ENCODE peak calls at places on chromosomes 2 and 18, in four cellular contexts. Z is stomach, W is K562, G is vagina. O is an unnamed sample.

GRCh38 chr18:49751427-49752094 is 61.8 kb downstream of the ACAA2 start:
- DNase-seq in W (no peak), G (no peak), Z (no peak), O (peak)

GRCh38 chr2:159922563-159922962 is 124.6 kb upstream of the CD302 start:
- DNase-seq in Z (no peak), G (no peak), W (no peak), O (no peak)

GRCh38 chr18:13611616-13612110 is 114.7 kb downstream of the FAM210A start:
- DNase-seq in Z (no peak), W (no peak), G (no peak), O (peak)

GRCh38 chr2:31260870-31261269 is 26.9 kb downstream of the EHD3 start:
- DNase-seq in Z (no peak), W (no peak), G (no peak), O (no peak)

GRCh38 chr18:9965711-9966624 is 52.2 kb downstream of the VAPA start:
- DNase-seq in Z (no peak), W (no peak), G (no peak), O (no peak)

GRCh38 chr2:117336496-117336895 is 478.0 kb upstream of the DDX18 start:
- DNase-seq in G (no peak), W (no peak), Z (no peak), O (no peak)

GRCh38 chr2:207884127-207884526 is 114.4 kb upstream of the FZD5 start:
- DNase-seq in W (no peak), Z (no peak), G (no peak), O (no peak)

GRCh38 chr2:215880970-215881369 is 132.4 kb downstream of the MREG start:
- DNase-seq in Z (no peak), G (no peak), W (peak), O (no peak)

GRCh38 chr2:120735750-120736170 is at the start of gene GLI2:
- DNase-seq in Z (peak), W (peak), G (peak), O (peak)

GRCh38 chr2:180722551-180723239 is 257.7 kb upstream of the UBE2E3 start:
- DNase-seq in W (no peak), Z (no peak), G (no peak), O (no peak)

GRCh38 chr2:154740360-154740759 is 41.9 kb downstream of the KCNJ3 start:
- DNase-seq in G (no peak), W (no peak), Z (no peak), O (no peak)

GRCh38 chr2:235807347-235807746 is 313.5 kb downstream of the AGAP1 start:
- DNase-seq in Z (no peak), W (no peak), G (no peak), O (no peak)

GRCh38 chr18:10563886-10564285 is 38.1 kb downstream of the NAPG start:
- DNase-seq in W (no peak), G (no peak), Z (no peak), O (no peak)

GRCh38 chr2:121471571-121472464 is 58.9 kb upstream of the RNU4ATAC start:
- DNase-seq in G (no peak), W (no peak), Z (no peak), O (no peak)

GRCh38 chr2:106358081-106358480 is 110.1 kb downstream of the RGPD3 start:
- DNase-seq in Z (no peak), G (no peak), W (no peak), O (no peak)

GRCh38 chr2:29295843-29296242 is 180.6 kb downstream of the CLIP4 start:
- DNase-seq in G (no peak), Z (no peak), W (no peak), O (no peak)

GRCh38 chr18:61731169-61731568 is 161.6 kb downstream of the RNF152 start:
- DNase-seq in Z (no peak), G (no peak), W (no peak), O (no peak)

GRCh38 chr2:112162956-112163355 is 24.8 kb downstream of the FBLN7 start:
- DNase-seq in G (no peak), Z (no peak), W (no peak), O (no peak)

GRCh38 chr18:76565238-76566173 is 70.5 kb upstream of the ZNF516 start:
- DNase-seq in W (peak), G (no peak), Z (peak), O (peak)
- TF ChIP-seq POLR2AphosphoS5 in W (no peak), G (peak), Z (peak), O (peak)

GRCh38 chr18:52395146-52395852 is 55.3 kb downstream of the DCC start:
- DNase-seq in G (no peak), W (no peak), Z (no peak), O (no peak)

GRCh38 chr18:52392160-52392559 is 52.2 kb downstream of the DCC start:
- DNase-seq in Z (no peak), G (no peak), W (no peak), O (no peak)

GRCh38 chr18:52394602-52395001 is 54.6 kb downstream of the DCC start:
- DNase-seq in Z (no peak), G (no peak), W (no peak), O (no peak)
- H3K4me3 ChIP-seq in Z (no peak), G (no peak), W (no peak), O (no peak)

DNA sequence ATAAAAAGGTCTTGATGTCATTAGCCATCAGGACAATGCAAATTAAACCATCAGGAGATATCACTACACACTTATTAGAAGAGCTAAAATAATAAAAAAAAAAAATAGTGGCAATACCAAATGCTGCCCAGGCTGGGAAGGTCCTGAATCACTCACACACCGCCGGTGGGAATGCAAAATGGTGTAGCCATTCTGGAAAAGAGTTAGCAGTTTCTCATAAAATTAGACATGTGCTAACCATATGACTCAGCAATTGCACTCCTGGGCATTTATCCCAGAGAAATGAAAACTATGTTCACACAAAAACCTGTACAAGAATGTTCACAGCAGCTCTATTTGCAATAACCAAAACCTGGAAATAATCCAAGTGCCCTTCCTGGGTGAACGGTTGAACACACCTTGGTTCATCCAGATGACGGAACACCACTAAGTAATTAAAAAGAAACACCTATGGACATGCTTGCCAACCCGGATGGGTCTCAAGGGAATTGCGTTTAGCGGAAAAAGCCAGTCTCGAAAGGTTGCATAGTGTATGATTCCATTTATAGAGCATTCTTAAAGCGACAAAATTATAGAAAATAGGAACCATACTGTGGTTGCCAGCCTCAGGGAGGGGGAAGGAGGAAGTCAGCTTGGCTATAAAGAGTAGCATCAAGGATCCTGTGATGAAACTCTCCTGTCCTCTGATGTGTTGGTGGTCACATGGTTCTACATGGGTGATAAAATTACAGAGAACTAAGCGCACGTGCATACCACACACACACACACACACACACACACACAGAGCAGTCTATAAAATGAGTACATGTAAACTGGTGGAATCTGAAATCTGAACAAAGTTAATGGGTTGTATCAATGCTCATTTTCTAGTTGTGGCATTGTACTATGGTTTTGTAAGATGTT is 4.6 kb downstream of the MBP start:
- DNase-seq in Z (no peak), W (no peak), G (no peak), O (no peak)
- TF ChIP-seq POLR2A in Z (no peak), W (no peak), G (no peak), O (no peak)

GRCh38 chr2:85727798-85728197 is 26.0 kb upstream of the ATOH8 start:
- DNase-seq in W (no peak), G (no peak), Z (no peak), O (no peak)

GRCh38 chr2:85730686-85731085 is 23.1 kb upstream of the ATOH8 start:
- DNase-seq in W (no peak), G (no peak), Z (no peak), O (no peak)

GRCh38 chr2:85729825-85730510 is 23.8 kb upstream of the ATOH8 start:
- DNase-seq in W (no peak), Z (no peak), G (no peak), O (no peak)

GRCh38 chr2:85728883-85729824 is 24.6 kb upstream of the ATOH8 start:
- DNase-seq in W (peak), G (no peak), Z (peak), O (peak)

GRCh38 chr2:85728342-85728741 is 25.4 kb upstream of the ATOH8 start:
- DNase-seq in W (no peak), G (no peak), Z (no peak), O (no peak)
- TF ChIP-seq POLR2AphosphoS5 in W (no peak), G (no peak), Z (no peak), O (no peak)

DNA sequence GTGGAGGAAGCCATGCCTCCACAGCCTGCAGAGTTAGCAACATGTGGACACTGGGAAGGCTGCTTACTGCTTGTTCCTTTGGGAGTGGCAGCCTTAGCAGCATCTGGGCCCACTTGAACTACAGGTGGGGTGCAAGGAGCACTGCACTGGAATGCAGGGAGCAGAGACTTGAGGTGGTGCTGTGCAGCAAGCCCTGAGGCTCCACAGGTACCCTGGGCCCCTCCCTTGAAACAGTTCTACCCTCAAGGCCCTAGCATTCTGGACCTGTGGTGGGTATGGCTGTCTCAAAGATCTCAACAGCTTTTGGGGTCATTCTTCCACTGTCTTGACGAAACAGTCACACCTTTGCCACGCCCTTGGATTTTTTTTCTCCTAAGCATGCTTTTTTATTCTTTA is 13.5 kb downstream of the UBR3 start:
- DNase-seq in W (no peak), Z (no peak), G (no peak), O (no peak)
- H3K4me3 ChIP-seq in W (peak), Z (no peak), G (no peak), O (no peak)

GRCh38 chr2:219595250-219595649 is 2.4 kb upstream of the STK11IP start:
- DNase-seq in Z (no peak), W (peak), G (no peak), O (no peak)

GRCh38 chr2:219596954-219597551 is 604 bp upstream of the STK11IP start:
- DNase-seq in Z (no peak), G (no peak), W (no peak), O (no peak)

GRCh38 chr2:219598308-219599078 is 836 bp downstream of the STK11IP start:
- DNase-seq in G (no peak), W (no peak), Z (no peak), O (no peak)

GRCh38 chr2:219593154-219593553 is 4.5 kb upstream of the STK11IP start:
- DNase-seq in Z (no peak), G (no peak), W (no peak), O (no peak)

GRCh38 chr2:219597552-219598307 is at the start of gene STK11IP:
- DNase-seq in G (no peak), Z (peak), W (peak), O (peak)
- TF ChIP-seq POLR2A in G (no peak), Z (no peak), W (peak), O (peak)

DNA sequence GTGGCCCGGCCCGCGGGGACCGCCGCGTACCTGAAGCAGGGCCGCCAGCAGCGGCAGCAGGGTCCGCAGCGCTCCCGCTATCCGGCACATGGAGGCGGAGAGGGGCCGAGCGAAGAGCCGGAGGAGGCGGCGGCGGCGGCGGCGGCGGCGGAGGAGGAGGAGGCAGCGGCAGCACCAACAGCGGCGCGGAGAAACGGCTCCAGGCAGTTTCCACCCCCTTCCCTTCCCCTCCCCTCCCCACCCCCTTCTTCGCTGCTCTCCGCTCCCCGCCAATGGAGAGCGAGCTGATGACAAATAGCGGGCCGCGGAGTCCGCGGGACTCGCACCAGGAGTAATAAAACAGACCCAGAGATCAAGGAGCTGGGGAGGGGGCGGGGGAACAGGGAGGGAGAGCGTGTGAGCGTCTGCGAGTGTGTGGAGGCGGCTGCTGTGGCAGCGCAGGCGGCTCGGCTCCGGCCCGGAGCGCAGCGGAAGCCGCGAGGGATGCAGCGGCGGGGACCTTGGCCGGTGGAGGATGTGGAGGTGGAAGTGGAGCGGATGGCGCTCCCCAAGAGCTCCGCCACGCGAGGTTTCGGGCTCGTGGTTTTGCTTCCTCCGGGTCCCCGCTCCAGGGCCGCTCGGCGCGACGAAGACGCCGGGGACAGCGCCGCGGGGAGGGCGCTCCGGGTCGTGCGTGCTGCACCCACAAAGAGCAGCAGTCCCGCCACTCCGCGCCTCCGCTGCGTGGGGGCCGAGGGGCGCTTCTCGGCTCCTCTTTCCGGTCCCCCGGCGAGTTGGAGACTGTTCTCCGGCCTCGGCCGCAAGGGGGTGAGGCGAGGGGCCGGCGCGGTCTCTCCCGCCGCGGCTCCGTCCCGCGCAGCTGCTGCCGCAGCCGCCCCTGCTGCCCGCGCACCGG is at the start of gene CDH2:
- DNase-seq in G (no peak), Z (peak), W (no peak), O (peak)
- TF ChIP-seq POLR2AphosphoS5 in G (no peak), Z (no peak), W (no peak), O (peak)

DNA sequence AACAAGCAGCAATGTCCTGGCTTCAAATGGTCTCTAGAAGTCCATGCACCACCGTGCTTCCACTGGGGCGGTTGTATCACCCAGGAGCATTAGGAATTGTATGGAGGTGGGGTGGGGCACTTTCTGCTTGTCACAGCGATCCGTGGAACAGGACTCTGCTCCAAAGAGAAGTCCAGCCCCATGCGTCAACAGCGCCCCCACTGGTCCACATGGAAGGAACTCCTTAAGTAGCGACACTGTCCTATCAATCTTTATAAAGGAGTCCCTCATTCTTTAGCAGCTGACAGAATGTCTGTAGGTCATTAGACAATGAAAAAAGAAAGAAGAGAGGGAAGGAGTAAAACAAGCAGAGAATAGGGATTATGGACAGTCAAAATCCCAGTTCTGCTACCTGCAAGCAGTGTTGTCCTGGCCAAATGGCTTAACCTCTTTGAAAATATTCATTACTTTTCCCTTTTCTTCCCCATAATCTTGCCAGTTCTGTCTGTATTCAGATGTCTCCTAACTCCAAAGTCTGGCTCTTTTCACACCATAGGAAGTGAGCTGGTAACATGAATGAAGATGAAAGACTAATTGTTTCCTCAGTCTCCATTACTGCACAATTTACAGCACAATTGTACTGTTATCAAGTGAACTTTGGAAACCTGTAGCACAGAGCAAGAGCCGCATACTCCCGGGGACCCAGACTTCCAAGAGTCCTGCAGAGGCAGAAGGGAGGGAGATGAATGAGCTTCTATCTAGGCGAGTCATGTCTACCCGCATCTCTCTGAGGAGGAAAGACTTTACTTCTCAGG is 9.9 kb downstream of the NFE2L2 start:
- DNase-seq in W (peak), Z (peak), G (no peak), O (no peak)
- H3K4me3 ChIP-seq in W (peak), Z (no peak), G (no peak), O (no peak)

O was measured in spleen.